ENCODE peak calls at places on chromosome 6, in four cellular contexts. U is HepG2, P is GM12878, X is K562. M is an unnamed sample.

GRCh38 chr6:150492507-150492906 is 107.2 kb upstream of the PLEKHG1 start:
- DNase-seq in U (no peak), P (no peak), X (peak), M (peak)

GRCh38 chr6:128806274-128806673 is 76.7 kb upstream of the LAMA2 start:
- DNase-seq in U (no peak), P (no peak), X (no peak), M (no peak)

GRCh38 chr6:72721346-72721745 is 99.5 kb downstream of the KCNQ5 start:
- DNase-seq in U (no peak), P (no peak), X (no peak), M (no peak)

GRCh38 chr6:105780146-105780860 is 305.8 kb upstream of the PRDM1 start:
- DNase-seq in U (no peak), P (no peak), X (no peak), M (no peak)

GRCh38 chr6:133549252-133549925 is 308.2 kb downstream of the EYA4 start:
- DNase-seq in U (no peak), P (no peak), X (no peak), M (no peak)

GRCh38 chr6:128491041-128491642 is 29.3 kb downstream of the PTPRK start:
- DNase-seq in U (peak), P (no peak), X (no peak), M (no peak)

GRCh38 chr6:169723991-169724553 is at the start of gene PHF10:
- DNase-seq in U (no peak), P (no peak), X (peak), M (peak)

GRCh38 chr6:120981835-120982234 is 352.4 kb downstream of the TBC1D32 start:
- DNase-seq in U (no peak), P (no peak), X (no peak), M (no peak)

GRCh38 chr6:47134476-47135189 is 92.5 kb upstream of the ADGRF1 start:
- DNase-seq in U (peak), P (no peak), X (peak), M (no peak)

GRCh38 chr6:104682722-104683643 is 176.7 kb downstream of the HACE1 start:
- DNase-seq in U (peak), P (no peak), X (peak), M (peak)

GRCh38 chr6:118646977-118647376 is 4.4 kb downstream of the CEP85L start:
- DNase-seq in U (no peak), P (no peak), X (no peak), M (no peak)

DNA sequence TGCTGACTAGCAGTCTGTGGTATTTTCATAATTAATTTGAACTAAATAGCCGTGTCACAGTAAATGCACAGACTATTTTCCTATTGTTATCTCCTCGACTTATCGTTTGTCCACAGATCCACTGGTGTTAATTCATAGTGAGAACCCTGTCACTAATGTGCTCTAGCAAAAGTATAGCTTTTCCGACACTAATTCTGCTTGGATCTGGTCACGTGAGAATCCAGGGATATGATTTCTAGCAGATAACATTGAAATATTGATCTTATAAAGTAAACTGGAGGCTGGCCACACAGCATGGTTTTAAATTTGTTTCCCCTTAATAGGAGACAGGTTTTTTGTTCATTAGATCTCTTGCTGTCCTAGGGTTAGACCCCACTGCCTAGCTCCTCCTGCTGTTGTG is 340.6 kb upstream of the SASH1 start:
- DNase-seq in U (no peak), P (no peak), X (no peak), M (no peak)
- TF ChIP-seq ETV6 in U (no peak), P (no peak), X (no peak), M (no peak)

DNA sequence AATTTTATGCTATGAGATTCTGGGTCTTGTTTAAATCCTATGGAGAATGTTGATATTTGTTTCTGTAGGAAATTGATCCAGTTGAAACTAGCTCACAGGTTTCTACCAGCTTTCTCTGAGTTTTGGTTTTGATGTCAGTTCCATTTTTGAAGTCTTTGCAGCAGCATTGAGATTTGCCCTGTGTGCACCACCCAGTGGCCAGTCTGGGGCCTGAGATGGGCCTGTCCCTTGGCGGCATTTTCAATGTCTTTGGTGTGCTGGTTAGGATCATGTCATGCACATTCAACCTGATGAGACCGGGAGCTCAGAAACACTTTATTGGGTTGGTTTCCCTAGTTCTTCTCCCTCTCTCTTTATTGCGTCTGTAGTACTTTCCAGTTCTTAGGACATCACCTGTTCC is 395.2 kb upstream of the MAP3K7 start:
- DNase-seq in U (no peak), P (no peak), X (peak), M (peak)
- TF ChIP-seq ETV6 in U (no peak), P (no peak), X (no peak), M (no peak)

DNA sequence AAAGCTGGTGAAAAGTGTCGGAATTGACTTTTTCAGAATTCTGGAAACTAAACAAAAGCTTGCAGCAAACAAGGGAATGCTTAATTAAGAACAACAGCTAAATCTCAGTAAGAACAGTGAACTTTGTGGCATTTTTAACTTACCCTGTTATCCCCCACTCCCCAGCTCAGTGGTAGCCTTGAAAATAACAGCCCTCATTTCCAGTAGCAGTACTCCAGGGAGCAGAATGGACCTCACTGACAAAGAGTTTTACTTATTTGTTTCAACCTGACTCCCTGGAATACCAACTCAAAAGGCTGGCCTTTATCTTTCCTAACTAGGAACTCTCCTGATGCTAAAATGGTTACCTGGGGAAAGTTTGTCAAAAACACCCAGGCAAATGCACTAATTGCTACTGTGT is 108.9 kb downstream of the IMPG1 start:
- DNase-seq in U (no peak), P (no peak), X (no peak), M (no peak)
- TF ChIP-seq ETV6 in U (no peak), P (no peak), X (no peak), M (no peak)

GRCh38 chr6:4369616-4370015 is 234.2 kb upstream of the ECI2 start:
- DNase-seq in U (no peak), P (no peak), X (no peak), M (no peak)

GRCh38 chr6:4367643-4368042 is 232.3 kb upstream of the ECI2 start:
- DNase-seq in U (no peak), P (no peak), X (no peak), M (no peak)

GRCh38 chr6:4371207-4371921 is 236.0 kb upstream of the ECI2 start:
- DNase-seq in U (no peak), P (no peak), X (peak), M (no peak)

GRCh38 chr6:4368649-4369048 is 233.3 kb upstream of the ECI2 start:
- DNase-seq in U (no peak), P (no peak), X (no peak), M (no peak)

DNA sequence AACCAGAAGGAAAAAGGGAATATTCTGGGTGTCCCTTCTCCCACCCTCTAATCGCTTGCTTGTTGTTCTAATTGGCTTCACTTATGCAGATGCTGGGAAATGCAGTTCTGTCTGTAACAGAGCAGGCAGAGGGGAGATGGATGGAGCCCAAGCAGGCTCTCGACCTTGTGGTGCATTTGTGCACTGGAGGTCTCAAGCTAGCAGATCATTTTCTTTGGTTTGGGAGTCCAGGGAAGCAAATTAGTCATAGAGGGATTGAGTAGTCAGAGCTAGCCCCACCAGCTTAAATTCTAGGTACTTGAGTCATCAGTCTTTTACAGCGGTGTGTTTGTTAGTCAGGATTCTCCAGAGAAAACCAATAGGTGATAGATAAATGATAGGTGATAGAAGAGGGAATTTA is 234.7 kb upstream of the ECI2 start:
- DNase-seq in U (no peak), P (no peak), X (no peak), M (no peak)
- TF ChIP-seq ETV6 in U (no peak), P (no peak), X (no peak), M (no peak)

M was measured in WTC11.